ENCODE peak calls at places on chromosomes 13 and 19, in five cellular contexts. One of them, this sample, is unnamed.

GRCh38 chr19:444677-445210 is 16.1 kb downstream of the SHC2 start:
- DNase-seq in lower lobe of right lung: no peak
- DNase-seq in K562: no peak
- DNase-seq in kidney: no peak
- DNase-seq in psoas muscle: no peak
- DNase-seq in this sample: peak; percentile 67

GRCh38 chr13:80145291-80145690 is 195.6 kb downstream of the SPRY2 start:
- DNase-seq in kidney: no peak
- DNase-seq in psoas muscle: no peak
- DNase-seq in K562: no peak
- DNase-seq in lower lobe of right lung: no peak
- DNase-seq in this sample: no peak

GRCh38 chr19:58154287-58154678 is 3.7 kb upstream of the ZNF329 start:
- DNase-seq in lower lobe of right lung: peak; percentile 48
- DNase-seq in K562: peak; percentile 6
- DNase-seq in psoas muscle: peak; percentile 57
- DNase-seq in kidney: peak; percentile 85
- DNase-seq in this sample: peak; percentile 81

GRCh38 chr13:30963794-30964193 is 31.3 kb downstream of the TEX26 start:
- DNase-seq in lower lobe of right lung: peak; percentile 50
- DNase-seq in kidney: no peak
- DNase-seq in K562: no peak
- DNase-seq in psoas muscle: no peak
- DNase-seq in this sample: no peak

GRCh38 chr13:29934531-29935308 is 84.3 kb upstream of the UBL3 start:
- DNase-seq in psoas muscle: no peak
- DNase-seq in kidney: no peak
- DNase-seq in K562: no peak
- DNase-seq in lower lobe of right lung: no peak
- DNase-seq in this sample: no peak

GRCh38 chr19:33376423-33376822 is 2.9 kb downstream of the CEBPG start:
- DNase-seq in psoas muscle: peak; percentile 85
- DNase-seq in kidney: peak; percentile 85
- DNase-seq in K562: no peak
- DNase-seq in lower lobe of right lung: no peak
- DNase-seq in this sample: peak; percentile 76

GRCh38 chr13:29808264-29808663 is 42.2 kb downstream of the UBL3 start:
- DNase-seq in psoas muscle: no peak
- DNase-seq in lower lobe of right lung: no peak
- DNase-seq in kidney: no peak
- DNase-seq in K562: no peak
- DNase-seq in this sample: no peak

GRCh38 chr13:114112826-114113322 is 19.5 kb downstream of the RASA3 start:
- DNase-seq in lower lobe of right lung: no peak
- DNase-seq in psoas muscle: peak; percentile 32
- DNase-seq in kidney: no peak
- DNase-seq in K562: no peak
- DNase-seq in this sample: peak; percentile 59

GRCh38 chr19:38892841-38893240 is 6.6 kb downstream of the SIRT2 start:
- DNase-seq in kidney: no peak
- DNase-seq in lower lobe of right lung: no peak
- DNase-seq in K562: peak; percentile 53
- DNase-seq in psoas muscle: no peak
- DNase-seq in this sample: no peak

DNA sequence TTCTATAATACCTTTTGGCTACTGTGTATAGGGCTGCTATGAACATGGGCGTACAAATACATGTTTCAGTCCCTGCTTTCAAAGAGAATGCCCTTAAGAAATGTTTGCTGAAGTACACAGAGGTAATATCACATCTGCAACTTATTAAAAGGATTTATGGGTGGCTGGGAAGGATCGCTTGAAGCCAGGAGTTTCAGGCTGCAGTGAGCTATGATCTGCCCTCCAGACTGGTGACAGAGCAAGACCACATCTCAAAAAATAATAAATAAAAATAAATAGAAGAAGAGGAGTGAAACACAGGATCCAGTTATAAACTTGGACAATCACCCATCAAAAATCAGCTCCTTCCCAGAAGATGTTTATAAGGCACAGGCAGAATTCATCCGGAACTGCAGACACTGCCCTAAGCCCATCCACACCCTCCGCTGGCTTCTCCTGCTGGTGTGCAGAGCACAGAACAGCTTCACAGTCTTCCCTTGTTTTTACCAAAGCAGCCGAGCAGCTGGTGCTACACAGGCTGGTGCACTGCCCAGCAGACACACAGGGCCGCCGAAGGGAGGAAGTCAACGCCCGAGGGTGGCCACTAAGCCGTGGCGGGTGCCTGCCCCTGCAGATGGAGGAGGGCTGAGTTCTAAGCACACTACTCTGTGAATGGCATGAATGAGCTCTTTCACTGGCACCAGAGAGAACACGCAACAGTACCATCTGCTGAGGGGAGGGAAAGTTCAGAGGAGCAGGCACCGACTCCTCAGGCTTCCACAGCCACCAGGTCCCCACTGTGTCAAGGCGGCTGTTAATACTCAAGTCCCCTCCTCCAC is 44.0 kb downstream of the BRD4 start:
- DNase-seq in K562: no peak
- DNase-seq in lower lobe of right lung: no peak
- DNase-seq in kidney: peak; percentile 87
- DNase-seq in psoas muscle: no peak
- DNase-seq in this sample: no peak
- H3K4me3 ChIP-seq in K562: no peak overlapping the region
- H3K4me3 ChIP-seq in lower lobe of right lung: no peak overlapping the region
- H3K4me3 ChIP-seq in kidney: no peak overlapping the region
- H3K4me3 ChIP-seq in psoas muscle: peak overlapping the region; percentile 16
- H3K4me3 ChIP-seq in this sample: no peak overlapping the region

GRCh38 chr19:18541258-18541991 is 1.9 kb downstream of the FKBP8 start:
- DNase-seq in K562: no peak
- DNase-seq in lower lobe of right lung: no peak
- DNase-seq in psoas muscle: no peak
- DNase-seq in kidney: no peak
- DNase-seq in this sample: no peak
- H3K27ac ChIP-seq in K562: no peak overlapping the region
- H3K27ac ChIP-seq in lower lobe of right lung: no peak overlapping the region
- H3K27ac ChIP-seq in psoas muscle: no peak overlapping the region
- H3K27ac ChIP-seq in kidney: no peak overlapping the region
- H3K27ac ChIP-seq in this sample: no peak overlapping the region

DNA sequence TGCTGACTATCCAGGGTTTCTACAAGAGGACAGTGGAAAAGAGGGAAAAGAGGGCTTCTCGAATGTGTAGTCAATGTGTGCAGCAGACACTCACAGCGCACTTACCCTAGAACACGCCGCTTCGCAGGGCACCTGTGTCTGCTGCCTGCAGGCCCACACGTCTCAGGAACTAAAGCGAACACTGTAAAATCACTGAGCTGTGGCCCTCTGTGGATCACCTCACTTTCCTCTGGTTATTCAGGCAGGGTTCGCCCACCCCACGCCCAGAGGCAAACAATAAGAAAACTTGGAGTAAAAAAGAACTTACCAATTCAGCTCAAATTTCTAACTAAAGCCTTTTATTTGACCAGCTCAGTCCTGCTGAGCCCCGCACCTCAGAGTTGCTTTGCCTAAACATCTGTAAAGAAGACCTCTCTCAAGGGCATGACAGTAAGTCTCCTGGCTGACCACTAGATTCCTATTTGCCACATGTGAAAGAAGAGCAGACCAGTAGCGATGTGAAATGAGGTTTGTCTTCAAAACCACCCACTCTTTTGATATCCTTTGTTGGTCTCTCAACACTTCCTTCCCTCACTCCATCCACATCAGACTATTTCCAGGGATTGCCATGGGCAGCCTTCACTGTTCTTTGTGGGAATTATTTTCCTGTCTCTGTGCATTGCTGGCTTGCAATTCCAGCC is 19.3 kb upstream of the DOCK9 start:
- DNase-seq in lower lobe of right lung: no peak
- DNase-seq in psoas muscle: no peak
- DNase-seq in kidney: no peak
- DNase-seq in K562: no peak
- DNase-seq in this sample: no peak
- H3K4me1 ChIP-seq in lower lobe of right lung: peaks cover 36% of the 10 kb centered on the region
- H3K4me1 ChIP-seq in psoas muscle: peaks cover 10% of the 10 kb centered on the region
- H3K4me1 ChIP-seq in kidney: no peaks in the 10 kb centered on the region
- H3K4me1 ChIP-seq in K562: no peaks in the 10 kb centered on the region
- H3K4me1 ChIP-seq in this sample: no peaks in the 10 kb centered on the region

DNA sequence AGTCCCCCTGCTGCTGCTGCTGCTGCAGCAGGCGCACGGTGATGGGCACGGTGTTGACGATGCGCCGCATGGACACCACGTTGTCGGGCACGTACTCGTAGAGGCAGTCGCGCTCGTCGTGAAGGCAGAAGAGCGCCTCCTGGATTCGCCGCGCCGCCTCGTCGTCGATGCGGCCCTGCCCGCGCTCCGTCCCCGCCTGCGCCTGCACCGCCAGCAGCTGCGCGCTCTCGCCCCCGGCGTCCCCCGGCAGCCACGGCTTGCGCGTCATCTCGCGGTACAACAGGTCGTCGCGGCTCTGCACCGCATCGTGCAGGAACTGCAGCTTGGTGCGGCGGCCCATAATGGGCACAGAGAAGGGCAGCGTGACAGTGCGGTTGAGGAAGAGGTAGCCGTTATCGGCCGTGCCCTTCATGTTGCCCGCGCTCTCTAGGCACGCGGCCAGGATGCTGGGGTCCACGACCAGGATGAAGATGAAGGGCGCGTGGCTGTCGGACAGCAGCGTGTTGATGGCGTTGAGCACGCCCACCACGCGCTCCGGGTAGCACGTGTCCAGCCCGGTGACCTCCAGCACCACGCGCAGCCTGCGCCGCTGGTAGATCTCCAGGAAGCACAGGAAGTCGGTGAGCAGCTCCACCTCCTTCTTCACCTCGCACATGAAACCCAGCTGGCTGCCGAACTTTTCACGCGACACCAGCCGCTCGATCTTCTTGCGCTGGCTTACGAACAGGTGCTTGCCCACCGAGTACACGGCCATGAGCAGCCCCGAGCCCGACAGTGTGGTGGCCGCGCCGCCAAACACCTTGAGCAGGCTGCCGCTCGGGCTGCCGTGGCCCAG is 8.1 kb downstream of the NKPD1 start:
- DNase-seq in kidney: no peak
- DNase-seq in lower lobe of right lung: peak; percentile 66
- DNase-seq in K562: no peak
- DNase-seq in psoas muscle: peak; percentile 67
- DNase-seq in this sample: no peak
- H3K4me3 ChIP-seq in kidney: no peak overlapping the region
- H3K4me3 ChIP-seq in lower lobe of right lung: peak overlapping the region; percentile 41
- H3K4me3 ChIP-seq in K562: no peak overlapping the region
- H3K4me3 ChIP-seq in psoas muscle: peak overlapping the region; percentile 56
- H3K4me3 ChIP-seq in this sample: no peak overlapping the region

DNA sequence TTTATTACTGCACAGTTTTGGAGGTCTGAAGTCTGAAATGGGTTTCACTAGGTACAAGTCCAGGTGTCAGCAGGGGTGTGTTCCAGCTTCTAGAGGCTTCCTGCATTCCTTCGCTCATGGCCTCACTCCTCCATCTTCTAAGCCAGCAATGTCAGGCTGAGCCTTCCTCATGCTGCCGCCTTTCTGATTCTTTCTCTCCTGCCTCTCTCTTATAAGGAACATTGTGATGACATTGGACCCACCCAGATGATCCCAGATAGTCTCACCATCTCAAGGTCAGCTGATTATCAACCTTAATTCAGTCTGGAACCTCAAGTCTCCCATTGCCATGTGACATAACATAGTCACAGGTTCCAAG is 84.7 kb downstream of the LRRC63 start:
- DNase-seq in psoas muscle: no peak
- DNase-seq in lower lobe of right lung: no peak
- DNase-seq in K562: no peak
- DNase-seq in kidney: no peak
- DNase-seq in this sample: no peak
- H3K27ac ChIP-seq in psoas muscle: peak overlapping the region; percentile 53
- H3K27ac ChIP-seq in lower lobe of right lung: peak overlapping the region; percentile 70
- H3K27ac ChIP-seq in K562: no peak overlapping the region
- H3K27ac ChIP-seq in kidney: no peak overlapping the region
- H3K27ac ChIP-seq in this sample: no peak overlapping the region